ENCODE peak calls at places on chromosome 9, in ten cellular contexts. Q, D, O, N, A, U, P, H, X and L are unnamed samples.

GRCh38 chr9:72905514-72906480 is 47.1 kb downstream of the ALDH1A1 start:
- DNase-seq in Q (no peak), D (no peak), O (no peak), N (no peak), A (no peak), U (no peak), P (no peak), H (no peak), X (no peak), L (no peak)

GRCh38 chr9:136668983-136669790 is 6.5 kb downstream of the EGFL7 start:
- DNase-seq in Q (no peak), D (no peak), O (peak; percentile 68), N (no peak), A (no peak), U (no peak), P (no peak), H (no peak), X (no peak), L (no peak)

GRCh38 chr9:110027624-110028023 is 180.3 kb downstream of the C9orf152 start:
- DNase-seq in Q (no peak), D (peak; percentile 37), O (no peak), N (no peak), A (peak; percentile 78), U (peak; percentile 38), P (peak; percentile 87), H (no peak), X (no peak), L (no peak)

GRCh38 chr9:109499061-109499630 is 1.0 kb upstream of the PTPN3 start:
- DNase-seq in Q (no peak), D (peak; percentile 27), O (no peak), N (no peak), A (no peak), U (no peak), P (no peak), H (no peak), X (no peak), L (no peak)

GRCh38 chr9:134624119-134624826 is 17.3 kb upstream of the COL5A1 start:
- DNase-seq in Q (no peak), D (no peak), O (no peak), N (peak; percentile 43), A (no peak), U (no peak), P (peak; percentile 48), H (peak; percentile 3), X (no peak), L (peak; percentile 19)

GRCh38 chr9:111034573-111035539 is 3.4 kb downstream of the LPAR1 start:
- DNase-seq in Q (no peak), D (no peak), O (no peak), N (no peak), A (peak; percentile 38), U (no peak), P (peak; percentile 55), H (no peak), X (no peak), L (no peak)

GRCh38 chr9:38274746-38275250 is 117.7 kb upstream of the ALDH1B1 start:
- DNase-seq in Q (no peak), D (no peak), O (no peak), N (no peak), A (no peak), U (no peak), P (peak; percentile 10), H (no peak), X (peak; percentile 12), L (no peak)

GRCh38 chr9:72351538-72352453 is 13.2 kb downstream of the ZFAND5 start:
- DNase-seq in Q (no peak), D (no peak), O (no peak), N (no peak), A (peak; percentile 91), U (no peak), P (peak; percentile 90), H (no peak), X (no peak), L (no peak)

GRCh38 chr9:34628656-34629491 is at the start of gene ARID3C:
- DNase-seq in Q (no peak), D (peak; percentile 69), O (peak; percentile 49), N (peak; percentile 62), A (no peak), U (no peak), P (no peak), H (peak; percentile 49), X (no peak), L (no peak)

GRCh38 chr9:130741831-130742449 is 48.4 kb downstream of the EXOSC2 start:
- DNase-seq in Q (no peak), D (no peak), O (peak; percentile 95), N (no peak), A (peak; percentile 88), U (no peak), P (peak; percentile 83), H (no peak), X (no peak), L (no peak)

GRCh38 chr9:84216151-84216550 is 124.4 kb downstream of the SLC28A3 start:
- DNase-seq in Q (no peak), D (no peak), O (no peak), N (no peak), A (peak; percentile 16), U (no peak), P (peak; percentile 20), H (no peak), X (no peak), L (no peak)

GRCh38 chr9:123419721-123420559 is 63.9 kb downstream of the CRB2 start:
- DNase-seq in Q (no peak), D (no peak), O (no peak), N (no peak), A (no peak), U (no peak), P (no peak), H (no peak), X (no peak), L (peak; percentile 38)

GRCh38 chr9:8659121-8659520 is 859.5 kb upstream of the DMAC1 start:
- DNase-seq in Q (no peak), D (no peak), O (no peak), N (no peak), A (no peak), U (no peak), P (no peak), H (no peak), X (no peak), L (no peak)

GRCh38 chr9:101737705-101738565 is 512 bp downstream of the GRIN3A start:
- DNase-seq in Q (peak; percentile 17), D (peak; percentile 67), O (peak; percentile 9), N (peak; percentile 30), A (no peak), U (no peak), P (no peak), H (peak; percentile 32), X (no peak), L (no peak)
- TF ChIP-seq CTCF in Q (peak; percentile 19), D (no peak), O (no peak), N (no peak), A (no peak), U (no peak), P (no peak), H (no peak), X (no peak), L (no peak)

DNA sequence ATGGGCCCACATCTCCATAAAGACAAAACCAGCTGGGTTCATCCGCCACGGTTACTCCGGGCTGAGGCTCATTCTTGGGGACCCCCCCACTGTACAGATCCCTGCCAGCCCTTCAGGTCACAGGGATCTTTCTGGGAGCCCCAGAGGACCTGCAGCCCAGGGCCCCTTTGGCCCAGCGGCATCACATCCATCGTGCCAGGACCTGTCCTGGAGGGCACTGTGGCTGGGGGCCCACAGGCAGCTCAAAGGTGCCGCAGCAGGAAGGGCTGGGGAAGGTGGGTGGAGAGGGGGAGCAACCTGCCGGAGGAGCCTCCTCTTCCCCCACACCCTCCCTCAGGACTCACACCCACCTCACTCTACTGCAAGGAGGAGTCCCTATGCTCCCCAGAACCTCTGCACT is 252.8 kb downstream of the ROR2 start:
- DNase-seq in Q (no peak), D (no peak), O (no peak), N (no peak), A (no peak), U (no peak), P (no peak), H (no peak), X (no peak), L (no peak)
- TF ChIP-seq CTCF in Q (no peak), D (no peak), O (no peak), N (no peak), A (no peak), U (no peak), P (no peak), H (no peak), X (no peak), L (no peak)

GRCh38 chr9:9819886-9820285 is 792.9 kb downstream of the PTPRD start:
- DNase-seq in Q (no peak), D (no peak), O (no peak), N (no peak), A (no peak), U (no peak), P (no peak), H (no peak), X (no peak), L (no peak)
- TF ChIP-seq CTCF in Q (no peak), D (no peak), O (no peak), N (no peak), A (no peak), U (no peak), P (no peak), H (no peak), X (no peak), L (no peak)

GRCh38 chr9:36997414-36997813 is 36.7 kb downstream of the PAX5 start:
- DNase-seq in Q (no peak), D (no peak), O (peak; percentile 63), N (no peak), A (peak; percentile 15), U (no peak), P (no peak), H (no peak), X (no peak), L (no peak)

GRCh38 chr9:37001461-37001860 is 32.6 kb downstream of the PAX5 start:
- DNase-seq in Q (no peak), D (no peak), O (no peak), N (no peak), A (no peak), U (no peak), P (no peak), H (no peak), X (no peak), L (no peak)

GRCh38 chr9:37002036-37002412 is 32.0 kb downstream of the PAX5 start:
- DNase-seq in Q (no peak), D (no peak), O (no peak), N (no peak), A (no peak), U (no peak), P (no peak), H (no peak), X (no peak), L (no peak)

GRCh38 chr9:37002413-37003217 is 31.5 kb downstream of the PAX5 start:
- DNase-seq in Q (no peak), D (peak; percentile 60), O (no peak), N (no peak), A (no peak), U (no peak), P (no peak), H (no peak), X (no peak), L (no peak)

DNA sequence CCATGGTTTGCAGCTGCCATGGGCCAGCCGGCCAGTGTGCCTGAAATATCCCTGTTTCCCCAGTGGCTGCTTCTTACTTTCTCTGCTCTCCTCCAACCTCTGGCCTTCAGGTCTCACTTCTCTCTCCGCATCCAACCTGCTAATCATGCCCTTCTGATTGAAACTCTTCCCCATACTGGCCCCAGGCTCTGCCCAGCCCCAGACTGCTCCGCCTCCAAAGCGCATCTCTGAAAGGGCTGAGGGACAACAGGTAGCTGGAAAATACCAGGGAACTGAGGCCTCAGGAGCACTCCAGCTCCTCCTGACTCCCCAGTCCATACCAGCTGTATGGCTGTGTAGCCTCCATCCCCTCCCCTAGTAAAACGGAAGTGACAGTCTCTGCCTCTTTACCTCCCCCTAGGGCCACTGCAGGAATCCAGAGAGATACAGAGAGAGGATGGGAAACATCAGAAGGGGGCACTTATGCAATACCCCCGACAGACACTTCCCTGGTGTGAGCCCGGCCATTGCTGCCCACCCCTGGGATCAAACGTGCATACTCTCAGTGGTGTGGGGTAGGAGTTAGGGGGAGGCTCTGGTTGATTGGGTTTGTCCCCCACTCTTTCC is 34.2 kb downstream of the PAX5 start:
- DNase-seq in Q (no peak), D (peak; percentile 55), O (no peak), N (no peak), A (no peak), U (no peak), P (no peak), H (no peak), X (no peak), L (no peak)
- TF ChIP-seq CTCF in Q (no peak), D (peak; percentile 45), O (no peak), N (no peak), A (no peak), U (no peak), P (no peak), H (no peak), X (no peak), L (no peak)